ENCODE peak calls at places on chromosome 12, in seven cellular contexts. J is prostate gland, Y is GM12865, N is coronary artery, R is HFFc6, T is SK-N-SH, P is BE2C. K is an unnamed sample.

GRCh38 chr12:77847060-77847541 is 16.4 kb downstream of the NAV3 start:
- DNase-seq in J (no peak), Y (peak; percentile 87), N (no peak), R (no peak), T (no peak), P (no peak), K (peak; percentile 57)

GRCh38 chr12:67161322-67161918 is 107.7 kb upstream of the CAND1 start:
- DNase-seq in J (no peak), Y (peak; percentile 65), N (no peak), R (peak; percentile 46), T (peak; percentile 11), P (peak; percentile 32), K (peak; percentile 29)

GRCh38 chr12:121773011-121773777 is 20.3 kb downstream of the RHOF start:
- DNase-seq in J (peak; percentile 60), Y (peak; percentile 90), N (no peak), R (peak; percentile 45), T (peak; percentile 91), P (peak; percentile 82), K (peak; percentile 93)

GRCh38 chr12:123106640-123107359 is 44.1 kb downstream of the PITPNM2 start:
- DNase-seq in J (no peak), Y (peak; percentile 74), N (no peak), R (no peak), T (no peak), P (no peak), K (peak; percentile 65)

GRCh38 chr12:88544991-88545684 is 35.1 kb downstream of the KITLG start:
- DNase-seq in J (no peak), Y (no peak), N (no peak), R (peak; percentile 18), T (no peak), P (no peak), K (no peak)

GRCh38 chr12:52032431-52032796 is 18.8 kb upstream of the NR4A1 start:
- DNase-seq in J (peak; percentile 93), Y (no peak), N (no peak), R (peak; percentile 61), T (no peak), P (peak; percentile 75), K (no peak)

GRCh38 chr12:78149459-78149858 is 318.8 kb downstream of the NAV3 start:
- DNase-seq in J (no peak), Y (no peak), N (no peak), R (no peak), T (peak; percentile 1), P (no peak), K (no peak)

GRCh38 chr12:1880153-1880845 is 38.2 kb downstream of the CACNA2D4 start:
- DNase-seq in J (no peak), Y (no peak), N (peak; percentile 43), R (no peak), T (peak; percentile 0), P (no peak), K (no peak)

GRCh38 chr12:4826909-4827308 is 82.8 kb upstream of the KCNA1 start:
- DNase-seq in J (no peak), Y (no peak), N (no peak), R (no peak), T (no peak), P (no peak), K (no peak)

GRCh38 chr12:116053479-116054195 is 223.9 kb downstream of the MED13L start:
- DNase-seq in J (no peak), Y (no peak), N (no peak), R (peak; percentile 50), T (no peak), P (no peak), K (no peak)

GRCh38 chr12:87020071-87020470 is 763.9 kb upstream of the MGAT4C start:
- DNase-seq in J (no peak), Y (no peak), N (no peak), R (no peak), T (no peak), P (peak; percentile 42), K (no peak)

DNA sequence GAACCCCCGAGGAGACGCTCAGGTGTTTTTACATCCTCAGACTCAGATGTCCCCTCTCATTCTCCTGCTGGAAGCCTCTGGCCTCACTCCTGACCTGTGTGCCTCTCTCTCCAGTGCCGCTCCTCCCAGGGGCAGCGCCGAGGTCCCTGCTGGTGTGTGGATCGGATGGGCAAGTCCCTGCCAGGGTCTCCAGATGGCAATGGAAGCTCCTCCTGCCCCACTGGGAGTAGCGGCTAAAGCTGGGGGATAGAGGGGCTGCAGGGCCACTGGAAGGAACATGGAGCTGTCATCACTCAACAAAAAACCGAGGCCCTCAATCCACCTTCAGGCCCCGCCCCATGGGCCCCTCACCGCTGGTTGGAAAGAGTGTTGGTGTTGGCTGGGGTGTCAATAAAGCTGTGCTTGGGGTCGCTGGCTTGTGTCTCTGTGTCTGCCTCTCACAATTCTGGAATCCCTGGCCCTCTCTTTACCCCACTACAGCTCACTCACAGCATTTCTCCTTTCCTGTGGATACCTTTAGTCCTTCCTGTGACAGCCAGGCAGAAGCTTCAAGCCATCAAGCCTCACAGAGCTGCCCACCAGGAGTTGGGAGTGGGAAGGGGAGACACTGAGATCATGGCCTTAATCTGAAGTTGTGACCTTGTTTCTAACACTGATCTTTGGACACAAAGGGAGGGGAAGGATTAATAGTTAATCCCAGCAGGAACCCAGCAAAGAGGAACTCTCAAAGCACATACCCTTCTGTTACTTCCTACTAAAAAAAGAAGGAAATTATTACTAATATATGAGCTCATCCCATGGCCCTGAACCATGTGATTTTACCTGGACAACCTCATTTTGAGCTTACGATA is 1.1 kb upstream of the SOAT2 start:
- DNase-seq in J (no peak), Y (no peak), N (no peak), R (no peak), T (no peak), P (no peak), K (no peak)
- TF ChIP-seq CTCF in J (no peak), Y (no peak), N (no peak), R (no peak), T (no peak), P (no peak), K (no peak)

GRCh38 chr12:9590441-9590840 is 17.3 kb downstream of the KLRB1 start:
- DNase-seq in J (no peak), Y (no peak), N (no peak), R (no peak), T (no peak), P (no peak), K (no peak)
- TF ChIP-seq CTCF in J (no peak), Y (no peak), N (no peak), R (no peak), T (no peak), P (no peak), K (no peak)

GRCh38 chr12:124756151-124756550 is 107.5 kb downstream of the SCARB1 start:
- DNase-seq in J (no peak), Y (no peak), N (no peak), R (no peak), T (no peak), P (no peak), K (no peak)

GRCh38 chr12:124754491-124754890 is 109.2 kb downstream of the SCARB1 start:
- DNase-seq in J (no peak), Y (no peak), N (no peak), R (no peak), T (no peak), P (no peak), K (no peak)

GRCh38 chr12:124755801-124756148 is 107.9 kb downstream of the SCARB1 start:
- DNase-seq in J (no peak), Y (no peak), N (no peak), R (no peak), T (no peak), P (no peak), K (no peak)

GRCh38 chr12:124753993-124754392 is 109.7 kb downstream of the SCARB1 start:
- DNase-seq in J (no peak), Y (no peak), N (no peak), R (no peak), T (no peak), P (no peak), K (no peak)

DNA sequence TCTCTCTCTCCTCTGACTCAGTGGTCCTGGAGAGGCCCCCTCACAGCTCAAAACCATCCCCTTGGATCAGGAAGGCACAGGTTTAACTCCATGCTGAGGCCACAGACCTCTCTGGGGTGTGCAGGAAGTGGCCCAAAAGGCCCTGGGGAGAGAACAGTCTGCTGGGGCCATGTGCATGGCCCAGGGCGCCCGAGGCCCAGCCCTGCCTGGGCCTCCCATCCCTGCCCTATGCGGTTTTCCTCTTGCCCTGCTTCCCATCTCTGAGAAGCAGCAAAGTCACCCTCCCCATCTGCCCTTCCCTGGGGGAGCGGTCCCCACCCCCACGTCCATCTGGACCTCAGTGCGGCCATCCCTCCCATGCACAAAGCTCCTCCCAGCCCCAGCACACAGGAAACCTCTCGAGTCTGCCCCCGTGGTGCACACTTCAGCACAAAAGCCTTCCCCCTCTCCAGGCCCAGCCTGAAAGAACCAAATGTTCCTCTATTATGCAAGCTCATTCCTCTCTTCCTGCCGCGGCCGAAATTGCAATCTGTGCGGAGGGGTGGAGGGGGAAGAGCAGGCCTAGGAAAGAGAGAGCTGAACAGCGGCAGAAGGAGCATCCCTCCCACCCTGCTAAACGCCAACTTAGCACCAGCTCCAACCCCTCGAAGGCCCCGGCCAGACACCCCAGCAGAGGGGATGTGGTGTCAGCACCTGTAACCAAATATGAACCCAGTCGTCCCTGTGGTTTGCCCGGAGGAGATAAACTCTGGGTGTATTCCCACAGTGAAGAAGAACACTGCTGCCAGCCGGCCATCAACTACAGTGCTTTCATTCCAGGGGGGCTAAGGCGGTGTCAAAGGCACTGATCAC is 108.5 kb downstream of the SCARB1 start:
- DNase-seq in J (peak; percentile 72), Y (no peak), N (peak; percentile 91), R (peak; percentile 78), T (peak; percentile 75), P (no peak), K (peak; percentile 55)
- TF ChIP-seq CTCF in J (no peak), Y (no peak), N (no peak), R (no peak), T (no peak), P (no peak), K (no peak)

GRCh38 chr12:105278043-105278697 is 42.2 kb upstream of the APPL2 start:
- DNase-seq in J (no peak), Y (peak; percentile 9), N (no peak), R (peak; percentile 48), T (peak; percentile 11), P (no peak), K (no peak)
- TF ChIP-seq CTCF in J (no peak), Y (no peak), N (no peak), R (peak; percentile 75), T (peak; percentile 42), P (peak; percentile 13), K (no peak)

DNA sequence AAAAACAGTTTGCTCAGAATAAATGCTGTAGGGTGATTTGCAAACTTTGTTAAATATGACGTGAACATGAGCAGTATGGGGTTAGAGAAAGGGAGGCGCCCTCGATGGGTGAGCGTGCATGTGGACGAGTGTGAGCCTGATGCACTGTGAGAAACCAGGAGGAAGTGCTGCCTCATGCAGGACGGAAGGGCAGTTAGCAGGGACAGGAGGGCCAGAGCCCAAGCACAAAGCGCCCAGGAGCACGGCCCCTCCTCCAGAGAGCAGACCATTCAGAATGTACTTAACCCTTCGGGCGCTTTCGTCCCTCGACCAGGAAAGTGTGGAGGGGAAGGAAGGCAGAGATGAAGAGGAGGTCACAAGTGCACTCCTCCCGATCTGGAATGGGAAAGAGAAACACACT is 44.9 kb downstream of the TCHP start:
- DNase-seq in J (no peak), Y (no peak), N (no peak), R (peak; percentile 31), T (peak; percentile 60), P (no peak), K (no peak)
- TF ChIP-seq CTCF in J (no peak), Y (no peak), N (no peak), R (peak; percentile 14), T (no peak), P (no peak), K (no peak)

K was measured in GM10248.